ENCODE peak calls at places on chromosomes 6 and 20, in five cellular contexts. L, B, T, D and Q are unnamed samples.

GRCh38 chr20:59680148-59680650 is 75.9 kb downstream of the PHACTR3 start:
- DNase-seq in L (no peak), B (no peak), T (no peak), D (no peak), Q (no peak)

GRCh38 chr6:75611702-75612375 is 10.2 kb downstream of the SENP6 start:
- DNase-seq in T (no peak), D (no peak), B (no peak), L (no peak), Q (no peak)

GRCh38 chr6:138239774-138240173 is 21.5 kb upstream of the PBOV1 start:
- DNase-seq in B (no peak), L (no peak), T (no peak), D (no peak), Q (no peak)

GRCh38 chr6:156801712-156802111 is 24.5 kb downstream of the ARID1B start:
- DNase-seq in L (no peak), B (no peak), D (no peak), T (no peak), Q (no peak)

GRCh38 chr6:130975325-130975724 is 87.7 kb downstream of the EPB41L2 start:
- DNase-seq in L (no peak), D (no peak), B (no peak), T (no peak), Q (no peak)

GRCh38 chr20:15060265-15061060 is 723.1 kb upstream of the FLRT3 start:
- DNase-seq in L (no peak), B (no peak), T (no peak), D (no peak), Q (no peak)

GRCh38 chr6:17305219-17306001 is 24.2 kb downstream of the RBM24 start:
- DNase-seq in D (no peak), T (no peak), L (no peak), B (no peak), Q (no peak)

GRCh38 chr6:30882764-30883475 is 1.4 kb upstream of the DDR1 start:
- DNase-seq in B (peak; percentile 21), D (peak; percentile 56), T (peak; percentile 74), L (peak; percentile 83), Q (peak; percentile 53)

GRCh38 chr20:52936368-52936986 is 35.7 kb upstream of the TSHZ2 start:
- DNase-seq in B (no peak), D (no peak), T (no peak), L (no peak), Q (no peak)

DNA sequence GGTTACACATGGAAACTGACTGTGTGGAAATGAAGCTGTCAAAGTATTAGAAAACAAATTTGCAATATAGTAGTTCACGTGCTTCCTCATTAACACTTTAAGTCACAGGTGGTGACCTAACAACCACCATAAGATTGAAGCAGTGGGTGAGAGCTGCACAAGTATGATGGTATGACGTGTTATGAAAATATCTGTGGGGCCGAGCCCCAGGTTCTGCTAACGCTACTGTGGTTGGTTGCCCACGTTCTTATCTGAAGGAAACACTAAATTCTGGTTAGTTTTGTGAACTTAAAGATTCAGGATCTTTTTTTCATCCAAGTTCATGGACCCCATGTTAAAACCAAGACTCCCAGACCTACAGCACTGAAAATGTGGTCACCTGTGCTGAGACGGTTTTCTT is 243.0 kb upstream of the RIN2 start:
- DNase-seq in D (no peak), T (no peak), L (no peak), B (no peak), Q (no peak)
- H3K4me3 ChIP-seq in D (no peak overlapping the region), T (no peak overlapping the region), L (no peak overlapping the region), B (no peak overlapping the region), Q (no peak overlapping the region)

DNA sequence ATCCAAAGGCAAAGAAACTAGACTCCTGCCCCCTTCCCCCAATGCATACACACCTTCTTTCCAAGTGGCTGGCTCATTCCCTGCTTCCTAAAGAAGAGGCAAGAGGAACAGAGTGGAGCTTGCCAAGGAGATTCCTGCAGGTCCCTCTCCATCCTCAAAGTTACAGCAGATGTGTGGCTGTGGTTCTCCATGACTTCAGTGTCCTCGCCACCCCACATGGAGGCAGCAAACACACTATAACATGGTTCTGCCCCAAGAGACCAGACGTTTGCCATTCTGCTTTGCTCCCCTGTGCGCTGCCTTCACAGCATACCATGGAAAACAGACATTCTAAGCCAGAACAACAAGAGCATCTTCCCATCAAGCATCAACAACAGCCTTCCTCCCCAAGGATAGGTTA is 84.4 kb downstream of the BACH2 start:
- DNase-seq in L (no peak), T (no peak), B (no peak), D (no peak), Q (no peak)
- H3K27ac ChIP-seq in L (no peak overlapping the region), T (no peak overlapping the region), B (no peak overlapping the region), D (no peak overlapping the region), Q (no peak overlapping the region)

DNA sequence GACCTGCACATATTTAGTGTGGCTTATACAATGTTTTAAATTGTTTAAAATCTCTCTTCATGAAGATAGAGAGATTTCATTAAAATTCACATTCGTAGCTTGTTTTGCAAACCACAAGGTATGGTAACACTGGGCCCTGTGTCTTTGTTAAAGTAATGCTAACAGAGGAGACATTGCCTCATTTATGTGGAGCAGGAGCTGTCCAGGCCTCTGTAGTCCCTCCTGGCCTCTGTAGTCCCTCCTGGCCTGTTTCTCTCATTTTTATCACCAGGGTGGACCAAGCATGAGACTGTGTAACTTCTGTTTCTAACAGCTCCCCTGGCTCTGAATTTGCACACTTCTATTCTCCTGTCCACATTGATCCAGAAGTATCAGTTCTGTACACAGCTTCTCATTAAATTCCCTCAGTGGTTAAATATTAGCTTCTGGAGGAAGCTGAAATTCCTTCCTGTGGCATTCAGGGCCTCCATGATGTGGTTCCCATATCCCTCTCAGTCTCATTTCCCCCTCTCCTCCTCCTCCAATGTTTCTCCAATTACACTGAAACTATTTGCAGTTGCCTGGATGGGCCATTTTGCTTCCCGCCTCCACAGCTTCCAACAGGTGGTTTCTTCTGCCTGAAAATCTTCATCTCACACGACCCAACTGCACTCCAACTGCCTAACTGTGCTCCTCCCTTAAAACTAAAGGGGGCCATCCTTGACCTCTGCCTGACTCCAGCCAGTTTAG is 340.4 kb downstream of the SYNE1 start:
- DNase-seq in B (no peak), T (no peak), D (no peak), L (no peak), Q (no peak)
- TF ChIP-seq POLR2A in B (no peak), T (no peak), D (no peak), L (no peak), Q (no peak)

GRCh38 chr6:32442243-32442667 is 2.6 kb downstream of the HLA-DRA start:
- DNase-seq in T (no peak), L (no peak), D (no peak), B (no peak), Q (no peak)

GRCh38 chr6:32436995-32437836 is 2.5 kb upstream of the HLA-DRA start:
- DNase-seq in L (no peak), B (no peak), D (no peak), T (no peak), Q (no peak)

GRCh38 chr6:32442977-32443552 is 3.4 kb downstream of the HLA-DRA start:
- DNase-seq in B (no peak), T (no peak), D (no peak), L (no peak), Q (no peak)

GRCh38 chr6:32439708-32440214 is at the start of gene HLA-DRA:
- DNase-seq in D (no peak), B (peak; percentile 35), T (no peak), L (no peak), Q (no peak)

DNA sequence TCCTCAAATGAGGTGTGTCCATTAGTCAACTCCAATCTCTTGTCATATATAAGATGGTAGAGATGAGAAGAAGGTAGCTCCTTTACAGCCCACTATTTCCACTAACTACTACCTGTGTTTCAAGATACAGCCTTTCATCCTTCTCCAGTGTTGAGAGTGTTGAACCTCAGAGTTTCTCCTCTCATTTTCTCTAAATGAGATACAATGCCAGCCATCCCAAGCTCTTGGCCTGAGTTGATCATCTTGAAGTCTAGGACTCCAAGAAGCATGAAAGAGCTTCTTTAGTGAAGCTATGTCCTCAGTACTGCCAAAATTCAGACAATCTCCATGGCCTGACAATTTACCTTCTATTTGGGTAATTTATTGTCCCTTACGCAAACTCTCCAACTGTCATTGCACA is 548 bp upstream of the HLA-DRA start:
- DNase-seq in D (no peak), T (no peak), B (no peak), L (no peak), Q (no peak)
- H3K4me3 ChIP-seq in D (no peak overlapping the region), T (no peak overlapping the region), B (no peak overlapping the region), L (no peak overlapping the region), Q (no peak overlapping the region)

GRCh38 chr20:56358600-56359211 is at the start of gene FAM210B:
- DNase-seq in L (peak; percentile 96), D (peak; percentile 89), B (peak; percentile 86), T (peak; percentile 87), Q (peak; percentile 86)

GRCh38 chr20:56360899-56361199 is 2.1 kb downstream of the FAM210B start:
- DNase-seq in B (no peak), T (no peak), D (no peak), L (no peak), Q (no peak)

GRCh38 chr20:56360133-56360898 is 1.5 kb downstream of the FAM210B start:
- DNase-seq in D (no peak), L (no peak), B (no peak), T (peak; percentile 27), Q (no peak)

GRCh38 chr20:56358070-56358469 is 704 bp upstream of the FAM210B start:
- DNase-seq in D (no peak), T (no peak), L (no peak), B (peak; percentile 43), Q (no peak)

DNA sequence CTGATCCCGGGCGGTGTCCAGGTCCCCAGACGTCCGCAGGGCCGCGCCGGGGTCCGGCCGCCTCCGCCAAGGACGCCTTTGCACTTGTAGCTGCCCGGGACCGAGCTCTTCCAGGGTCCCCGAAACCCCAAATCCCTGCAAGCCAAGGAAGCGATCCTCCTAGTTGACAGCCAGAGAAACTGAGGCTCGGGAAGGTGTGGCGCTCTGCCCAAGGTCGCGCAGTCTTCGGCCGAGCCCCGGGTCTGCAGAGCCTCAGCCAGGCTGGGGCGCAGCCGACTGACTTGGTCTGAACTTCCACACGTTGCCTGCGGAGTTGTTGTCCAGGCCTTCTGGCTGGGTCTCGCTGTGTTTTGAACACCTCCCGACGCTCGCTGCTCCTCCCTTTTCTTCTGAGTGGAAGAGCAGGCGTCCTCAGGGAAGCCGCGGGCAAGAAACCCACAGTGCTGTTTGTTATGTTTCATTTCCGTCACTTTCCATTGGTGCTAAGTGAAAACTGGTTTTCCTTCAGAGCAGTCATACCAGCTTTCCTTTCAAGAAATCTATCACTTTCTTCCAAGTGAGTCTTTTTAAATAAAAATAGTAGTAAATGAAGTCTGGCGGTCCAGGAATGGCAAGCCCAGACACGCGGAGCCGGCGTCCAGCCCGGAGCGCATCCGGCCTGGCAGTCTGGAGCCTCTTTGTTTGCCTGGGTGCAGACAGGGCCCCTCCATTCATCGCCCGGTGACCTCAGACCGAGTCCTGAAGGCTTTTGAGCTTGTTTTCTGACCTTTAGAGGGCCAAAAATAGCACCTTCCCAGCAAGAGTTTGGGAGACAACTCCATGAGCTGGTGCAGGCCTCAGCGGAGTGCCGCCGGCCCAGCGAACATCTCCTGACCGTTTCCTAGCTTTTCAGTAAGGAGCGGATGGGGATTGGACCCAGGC is 698 bp downstream of the FAM210B start:
- DNase-seq in L (peak; percentile 86), B (peak; percentile 48), T (peak; percentile 45), D (peak; percentile 63), Q (peak; percentile 40)
- H3K27ac ChIP-seq in L (peak overlapping the region; percentile 82), B (peak overlapping the region; percentile 75), T (peak overlapping the region; percentile 83), D (peak overlapping the region; percentile 70), Q (peak overlapping the region; percentile 82)